ENCODE peak calls at places on chromosomes 2 and 18, in nine cellular contexts. C is lower lobe of right lung, Z is left ventricle myocardium inferior, P is HCT116, I is HFF-Myc, L is Peyer's patch, N is OCI-LY7, Q is cardiac muscle cell, X is AG10803. M is an unnamed sample.

GRCh38 chr18:36711813-36712444 is 116.9 kb downstream of the TPGS2 start:
- DNase-seq in L (no peak), P (peak), C (no peak), Z (peak), N (no peak), Q (no peak), I (no peak), X (peak), M (peak)

GRCh38 chr2:74835831-74836674 is 2.1 kb downstream of the HK2 start:
- DNase-seq in Q (peak), C (no peak), X (peak), N (peak), Z (no peak), L (no peak), P (peak), I (no peak), M (no peak)

GRCh38 chr2:201420442-201421113 is 30.7 kb downstream of the TRAK2 start:
- DNase-seq in C (no peak), X (peak), Q (no peak), Z (no peak), P (no peak), N (no peak), I (no peak), L (no peak), M (no peak)

GRCh38 chr2:152718909-152719645 is 657 bp downstream of the ARL6IP6 start:
- DNase-seq in C (no peak), I (peak), Q (peak), N (peak), P (peak), X (peak), L (no peak), Z (no peak), M (no peak)

GRCh38 chr18:69885841-69886531 is 61.7 kb downstream of the CD226 start:
- DNase-seq in I (no peak), X (no peak), L (no peak), Q (no peak), P (no peak), Z (no peak), N (no peak), C (no peak), M (no peak)

GRCh38 chr18:60018801-60019462 is 119.1 kb downstream of the PMAIP1 start:
- DNase-seq in X (peak), P (no peak), L (no peak), Z (no peak), C (no peak), I (no peak), Q (no peak), N (no peak), M (no peak)

GRCh38 chr2:3742743-3743142 is 39.4 kb downstream of the DCDC2C start:
- DNase-seq in N (no peak), X (no peak), I (no peak), P (no peak), L (no peak), Q (no peak), Z (no peak), C (no peak), M (no peak)

GRCh38 chr2:100612388-100613000 is 49.7 kb downstream of the PDCL3 start:
- DNase-seq in L (no peak), I (no peak), N (no peak), X (no peak), P (no peak), Q (no peak), C (no peak), Z (no peak), M (no peak)

GRCh38 chr2:108396845-108397244 is 19.1 kb downstream of the SULT1C4 start:
- DNase-seq in X (peak), Q (no peak), C (no peak), Z (no peak), I (no peak), P (peak), N (peak), L (no peak), M (no peak)

GRCh38 chr2:149825473-149825872 is 237.9 kb upstream of the MMADHC start:
- DNase-seq in P (no peak), L (no peak), I (no peak), N (no peak), X (no peak), Z (no peak), Q (no peak), C (no peak), M (no peak)

GRCh38 chr2:17934721-17935120 is 56.3 kb downstream of the KCNS3 start:
- DNase-seq in Z (no peak), I (no peak), C (no peak), L (no peak), X (peak), N (no peak), P (no peak), Q (no peak), M (peak)

GRCh38 chr2:55871637-55872036 is 51.9 kb downstream of the EFEMP1 start:
- DNase-seq in Z (no peak), P (no peak), X (no peak), C (no peak), Q (no peak), N (peak), I (no peak), L (no peak), M (no peak)

GRCh38 chr2:27109083-27109482 is 9.8 kb downstream of the CGREF1 start:
- DNase-seq in I (no peak), Z (no peak), L (no peak), X (no peak), C (no peak), N (no peak), P (no peak), Q (no peak), M (no peak)

GRCh38 chr2:53569957-53570727 is 197.5 kb upstream of the CHAC2 start:
- DNase-seq in I (no peak), X (no peak), N (no peak), C (no peak), Z (no peak), L (no peak), Q (no peak), P (no peak), M (no peak)

GRCh38 chr2:96412307-96413066 is 76.9 kb downstream of the NCAPH start:
- DNase-seq in N (no peak), C (no peak), P (no peak), Q (no peak), L (no peak), I (no peak), Z (no peak), X (no peak), M (no peak)

GRCh38 chr2:132038179-132038882 is 123.4 kb downstream of the ANKRD30BL start:
- DNase-seq in I (no peak), P (no peak), N (peak), C (peak), Z (no peak), X (no peak), Q (peak), L (peak), M (no peak)

GRCh38 chr2:171798156-171798815 is 95.8 kb downstream of the SLC25A12 start:
- DNase-seq in C (no peak), P (no peak), I (peak), N (no peak), Q (no peak), X (peak), L (no peak), Z (no peak), M (no peak)

GRCh38 chr2:174873457-174873856 is 109.2 kb upstream of the CHRNA1 start:
- DNase-seq in X (peak), C (no peak), Z (no peak), L (no peak), Q (peak), I (no peak), P (no peak), N (no peak), M (peak)

GRCh38 chr2:170512271-170512670 is 202.9 kb upstream of the SP5 start:
- DNase-seq in C (no peak), Q (no peak), P (no peak), I (no peak), N (no peak), Z (no peak), X (no peak), L (no peak), M (no peak)

GRCh38 chr2:215793747-215794595 is 219.4 kb downstream of the MREG start:
- DNase-seq in C (no peak), Z (no peak), N (no peak), L (no peak), I (peak), X (peak), P (peak), Q (no peak), M (peak)

GRCh38 chr2:45651415-45652089 is at the start of gene PRKCE:
- DNase-seq in P (no peak), N (peak), C (peak), Q (peak), L (peak), X (peak), Z (peak), I (no peak), M (no peak)

GRCh38 chr2:9693138-9693520 is 62.3 kb upstream of the YWHAQ start:
- DNase-seq in I (no peak), X (peak), Q (no peak), N (no peak), Z (peak), L (no peak), C (no peak), P (no peak), M (no peak)

GRCh38 chr18:79479114-79479760 is 83.5 kb downstream of the NFATC1 start:
- DNase-seq in X (no peak), P (no peak), I (no peak), N (no peak), Z (no peak), L (no peak), C (no peak), Q (no peak), M (no peak)

GRCh38 chr2:168189835-168190426 is 57.5 kb downstream of the STK39 start:
- DNase-seq in N (no peak), L (no peak), I (no peak), P (peak), C (no peak), X (peak), Q (no peak), Z (no peak), M (no peak)

GRCh38 chr2:176561706-176562105 is 292.5 kb downstream of the MTX2 start:
- DNase-seq in C (no peak), P (no peak), Z (no peak), L (no peak), I (no peak), N (no peak), X (peak), Q (no peak), M (no peak)

GRCh38 chr18:60246606-60247005 is 126.0 kb downstream of the MC4R start:
- DNase-seq in X (no peak), N (peak), Q (no peak), Z (no peak), P (no peak), I (no peak), L (no peak), C (no peak), M (no peak)

GRCh38 chr2:25558262-25558661 is 115.1 kb downstream of the DTNB start:
- DNase-seq in X (peak), N (peak), P (no peak), I (peak), L (no peak), C (no peak), Z (no peak), Q (no peak), M (peak)

GRCh38 chr2:218070587-218070986 is 1.5 kb downstream of the RUFY4 start:
- DNase-seq in N (no peak), L (no peak), X (no peak), Z (no peak), I (no peak), C (no peak), P (no peak), Q (no peak), M (no peak)

GRCh38 chr2:101152195-101153076 is 1.3 kb upstream of the TBC1D8 start:
- DNase-seq in L (peak), X (peak), Q (peak), C (no peak), Z (peak), N (peak), I (no peak), P (peak), M (no peak)

GRCh38 chr2:147843421-147843863 is 1.4 kb upstream of the ACVR2A start:
- DNase-seq in Z (no peak), X (no peak), Q (no peak), L (no peak), N (no peak), C (no peak), P (no peak), I (no peak), M (no peak)

GRCh38 chr18:77133051-77133919 is 702 bp upstream of the MBP start:
- DNase-seq in Z (no peak), Q (peak), X (no peak), P (no peak), C (peak), L (peak), N (no peak), I (no peak), M (no peak)

GRCh38 chr2:128302011-128302743 is 16.5 kb downstream of the HS6ST1 start:
- DNase-seq in P (no peak), Q (no peak), C (no peak), Z (no peak), I (no peak), L (no peak), N (no peak), X (no peak), M (no peak)

GRCh38 chr2:45681675-45682074 is 30.2 kb downstream of the PRKCE start:
- DNase-seq in L (no peak), C (no peak), X (peak), P (peak), N (no peak), Q (no peak), I (peak), Z (no peak), M (peak)

GRCh38 chr2:102033028-102033749 is 41.4 kb downstream of the IL1R2 start:
- DNase-seq in Z (peak), Q (no peak), L (no peak), I (peak), C (peak), P (no peak), N (no peak), X (peak), M (peak)

GRCh38 chr18:40878371-40878770 is 1076.7 kb upstream of the PIK3C3 start:
- DNase-seq in N (no peak), X (no peak), Z (no peak), L (no peak), C (no peak), P (no peak), Q (peak), I (no peak), M (no peak)

GRCh38 chr2:128446866-128447537 is 128.3 kb upstream of the HS6ST1 start:
- DNase-seq in P (no peak), I (no peak), X (no peak), Z (no peak), C (no peak), L (peak), Q (no peak), N (no peak), M (no peak)

GRCh38 chr2:175022923-175023322 is 17.7 kb upstream of the CHN1 start:
- DNase-seq in C (no peak), X (no peak), I (no peak), Q (no peak), Z (no peak), P (no peak), L (no peak), N (no peak), M (no peak)

DNA sequence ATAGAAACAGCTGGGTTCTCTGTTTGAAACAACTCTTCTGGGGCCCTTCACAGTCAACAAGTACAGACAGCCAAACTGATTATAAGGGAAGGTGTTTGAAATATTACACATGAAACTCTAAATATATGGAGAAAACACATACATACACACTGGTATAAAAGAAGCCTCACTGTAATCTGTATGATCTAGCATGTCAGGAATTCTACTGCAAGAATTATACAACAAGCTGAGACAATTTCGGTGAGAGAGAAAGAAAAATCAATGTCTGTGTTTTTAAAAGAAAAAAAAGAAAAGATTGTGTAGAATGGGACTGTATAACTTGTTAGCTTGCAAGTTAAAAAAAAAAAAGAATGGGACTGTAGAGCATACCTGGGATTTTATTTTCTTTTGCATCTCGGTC is 26.3 kb downstream of the IRS1 start:
- DNase-seq in C (no peak), P (no peak), Q (no peak), L (no peak), I (no peak), X (no peak), N (no peak), Z (no peak), M (no peak)
- H3K4me3 ChIP-seq in C (no peak), P (no peak), Q (no peak), L (no peak), I (no peak), X (no peak), N (peak), Z (peak), M (no peak)

DNA sequence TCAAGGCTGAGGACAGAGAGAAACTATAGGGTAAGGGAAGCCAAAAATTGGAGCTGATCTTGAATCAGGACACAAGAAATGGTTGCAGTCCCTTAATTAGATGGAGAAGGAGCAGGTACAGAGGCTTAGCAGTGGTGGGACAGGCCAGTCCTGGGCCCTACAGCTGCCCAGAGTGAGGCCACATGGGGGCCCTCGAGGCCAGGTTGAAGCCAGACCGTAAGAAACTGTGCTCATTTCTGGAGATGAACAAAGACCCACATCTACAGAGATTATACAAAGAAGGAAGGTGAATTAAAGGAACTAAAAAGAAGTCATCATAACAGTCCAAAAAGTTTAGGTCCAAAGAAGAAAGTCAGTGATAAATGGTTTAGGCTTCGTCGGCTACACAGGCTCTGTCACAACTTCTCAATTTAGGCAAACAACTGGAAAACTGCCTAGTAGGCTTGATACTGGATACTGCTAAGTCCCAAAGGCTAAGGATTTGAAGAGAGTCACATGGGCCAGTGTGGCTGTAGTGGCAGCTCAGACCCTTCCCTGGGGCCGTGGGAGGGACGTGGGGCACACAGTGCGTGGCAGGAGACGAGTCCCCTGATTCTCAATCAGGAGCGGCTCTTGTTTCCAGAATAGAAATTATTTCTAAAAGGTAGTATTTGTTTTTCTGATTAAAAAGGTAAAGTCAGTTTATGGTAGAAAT is 50.4 kb upstream of the CNGA3 start:
- DNase-seq in Z (no peak), X (no peak), C (no peak), L (no peak), I (no peak), P (no peak), N (no peak), Q (no peak), M (no peak)
- TF ChIP-seq CTCF in Z (no peak), X (no peak), C (no peak), L (no peak), I (no peak), P (no peak), N (peak), Q (peak), M (no peak)

GRCh38 chr18:50878345-50879301 is at the start of gene ME2:
- DNase-seq in Z (peak), N (peak), C (peak), P (peak), L (peak), Q (peak), X (peak), I (peak), M (peak)

GRCh38 chr18:50880108-50880465 is 1.2 kb downstream of the ME2 start:
- DNase-seq in Q (no peak), C (no peak), Z (no peak), N (peak), P (no peak), X (no peak), I (no peak), L (no peak), M (no peak)

GRCh38 chr18:50879302-50880107 is 587 bp downstream of the ME2 start:
- DNase-seq in Z (no peak), L (peak), I (no peak), C (peak), X (peak), N (peak), P (no peak), Q (peak), M (no peak)

GRCh38 chr18:50875966-50876536 is 2.9 kb upstream of the ME2 start:
- DNase-seq in I (no peak), Q (no peak), C (no peak), Z (no peak), P (no peak), L (no peak), N (no peak), X (no peak), M (no peak)

GRCh38 chr18:50877545-50878265 is 1.2 kb upstream of the ME2 start:
- DNase-seq in I (no peak), N (no peak), Q (no peak), L (no peak), Z (no peak), X (no peak), P (no peak), C (no peak), M (no peak)
- H3K4me3 ChIP-seq in I (peak), N (peak), Q (no peak), L (no peak), Z (peak), X (peak), P (peak), C (peak), M (peak)

GRCh38 chr2:69210386-69210785 is 176.6 kb downstream of the GFPT1 start:
- DNase-seq in L (no peak), Q (no peak), C (no peak), X (peak), Z (no peak), I (no peak), P (no peak), N (no peak), M (no peak)

GRCh38 chr2:69211111-69211510 is 175.9 kb downstream of the GFPT1 start:
- DNase-seq in L (no peak), N (no peak), C (no peak), X (no peak), Q (no peak), P (no peak), Z (no peak), I (no peak), M (no peak)

GRCh38 chr2:69205491-69205890 is 181.5 kb downstream of the GFPT1 start:
- DNase-seq in Q (no peak), I (no peak), P (no peak), Z (no peak), C (no peak), X (no peak), N (no peak), L (no peak), M (no peak)

GRCh38 chr2:69209482-69209881 is 177.5 kb downstream of the GFPT1 start:
- DNase-seq in C (no peak), N (no peak), Q (no peak), P (no peak), X (no peak), Z (no peak), L (no peak), I (no peak), M (no peak)

DNA sequence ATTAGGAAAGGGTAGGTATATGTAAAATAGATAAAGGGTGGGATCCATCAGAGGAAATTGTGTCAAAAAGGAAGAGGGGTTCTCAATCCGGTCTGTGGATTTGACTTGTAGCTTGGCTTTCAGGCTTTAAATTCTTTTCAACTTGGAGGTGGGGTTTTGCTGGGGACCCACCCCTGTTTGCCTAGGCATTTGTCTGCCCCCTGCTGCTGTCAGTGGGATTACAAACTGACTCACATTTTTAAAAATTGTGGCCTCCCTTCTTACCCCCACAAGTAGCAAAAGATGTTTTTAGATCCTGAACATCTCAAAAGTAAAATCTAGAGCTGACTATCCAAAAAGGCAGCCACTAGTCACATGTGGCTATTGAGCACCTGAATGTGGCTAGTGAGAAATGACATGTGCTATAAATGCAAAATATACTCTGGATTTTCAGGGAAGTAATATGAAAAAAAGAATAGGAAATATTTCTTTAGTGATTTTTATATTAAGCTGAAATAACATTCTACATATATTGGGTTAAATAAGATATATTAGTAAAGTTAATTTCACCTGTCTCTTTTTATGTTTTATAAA is 178.9 kb downstream of the GFPT1 start:
- DNase-seq in X (no peak), L (no peak), P (no peak), Q (no peak), I (no peak), Z (no peak), C (no peak), N (no peak), M (no peak)
- TF ChIP-seq CTCF in X (peak), L (no peak), P (no peak), Q (peak), I (peak), Z (no peak), C (no peak), N (peak), M (peak)

DNA sequence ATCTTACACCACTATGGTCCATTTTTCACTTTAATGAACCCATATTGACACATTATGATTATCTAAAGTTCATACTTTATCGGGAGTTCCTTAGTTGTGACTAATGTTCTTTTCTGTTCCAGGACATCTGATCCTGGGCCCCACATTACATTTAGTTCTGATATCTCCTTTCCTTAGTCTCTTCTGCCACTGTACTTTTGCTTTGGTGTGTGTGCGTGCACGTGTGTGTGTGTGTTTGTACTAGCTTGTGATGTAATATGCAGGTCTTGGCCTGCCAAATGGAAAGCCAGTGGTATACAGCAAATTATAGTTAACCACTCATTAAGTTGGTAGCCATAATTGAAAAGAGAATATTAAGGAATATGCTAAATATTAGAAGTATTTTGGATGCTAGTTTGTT is 88.0 kb downstream of the CDC42EP3 start:
- DNase-seq in P (no peak), N (no peak), Z (no peak), I (no peak), X (peak), C (no peak), L (no peak), Q (no peak), M (no peak)
- H3K4me3 ChIP-seq in P (no peak), N (no peak), Z (no peak), I (no peak), X (no peak), C (no peak), L (no peak), Q (no peak), M (no peak)

M was measured in astrocyte of the cerebellum.